ENCODE peak calls at places on chromosomes 1 and 21, in five cellular contexts. Y is tibial nerve, I is esophagus muscularis mucosa, J is astrocyte of the spinal cord, C is HL-60. P is an unnamed sample.

GRCh38 chr1:83637009-83637408 is 361.9 kb downstream of the TTLL7 start:
- DNase-seq in I (no peak), C (no peak), Y (no peak), J (no peak), P (no peak)

GRCh38 chr1:147266381-147266780 is 23.9 kb downstream of the CHD1L start:
- DNase-seq in I (no peak), J (no peak), C (no peak), Y (no peak), P (no peak)

GRCh38 chr1:87243573-87243972 is 85.1 kb upstream of the LMO4 start:
- DNase-seq in Y (no peak), C (no peak), I (no peak), J (peak), P (no peak)

GRCh38 chr1:115977481-115978258 is 1.4 kb downstream of the SLC22A15 start:
- DNase-seq in J (no peak), I (no peak), C (peak), Y (peak), P (no peak)

GRCh38 chr1:42966688-42967609 is 8.3 kb upstream of the SLC2A1 start:
- DNase-seq in Y (no peak), C (no peak), J (peak), I (no peak), P (no peak)

GRCh38 chr1:180247580-180247979 is 17.5 kb downstream of the LHX4 start:
- DNase-seq in C (no peak), Y (no peak), J (no peak), I (no peak), P (no peak)

GRCh38 chr1:202292773-202293172 is 49.0 kb downstream of the UBE2T start:
- DNase-seq in Y (no peak), J (no peak), C (no peak), I (no peak), P (no peak)

GRCh38 chr21:36640260-36641244 is 58.4 kb upstream of the SIM2 start:
- DNase-seq in Y (no peak), C (no peak), J (no peak), I (no peak), P (no peak)

GRCh38 chr1:3012511-3013291 is 8.6 kb upstream of the ACTRT2 start:
- DNase-seq in C (peak), Y (peak), J (peak), I (no peak), P (no peak)

GRCh38 chr1:176557543-176558258 is 94.7 kb downstream of the PAPPA2 start:
- DNase-seq in Y (no peak), J (no peak), C (no peak), I (no peak), P (no peak)

GRCh38 chr1:53086504-53087070 is 24.6 kb downstream of the PODN start:
- DNase-seq in C (no peak), J (no peak), I (no peak), Y (no peak), P (no peak)

GRCh38 chr1:120178799-120179419 is 2.6 kb upstream of the SEC22B start:
- DNase-seq in J (no peak), Y (no peak), C (no peak), I (no peak), P (no peak)

GRCh38 chr1:107965112-107965991 is at the start of gene VAV3:
- DNase-seq in Y (peak), J (peak), C (peak), I (no peak), P (no peak)

GRCh38 chr1:34831721-34832246 is 27.8 kb downstream of the SMIM12 start:
- DNase-seq in Y (no peak), J (no peak), I (peak), C (no peak), P (no peak)

GRCh38 chr1:210764536-210764935 is 369.4 kb downstream of the KCNH1 start:
- DNase-seq in I (no peak), J (peak), Y (no peak), C (no peak), P (no peak)

GRCh38 chr1:53405737-53406136 is 53.5 kb upstream of the DMRTB1 start:
- DNase-seq in I (no peak), C (no peak), Y (no peak), J (no peak), P (no peak)

GRCh38 chr1:180158149-180159147 is 3.8 kb downstream of the QSOX1 start:
- DNase-seq in C (no peak), I (no peak), Y (no peak), J (no peak), P (no peak)

GRCh38 chr1:200381256-200381980 is 28.4 kb downstream of the ZNF281 start:
- DNase-seq in I (no peak), J (no peak), C (no peak), Y (no peak), P (no peak)

GRCh38 chr1:41840592-41841246 is 78.0 kb downstream of the HIVEP3 start:
- DNase-seq in I (no peak), Y (no peak), J (peak), C (no peak), P (no peak)

GRCh38 chr1:55526716-55527115 is 311.6 kb upstream of the USP24 start:
- DNase-seq in C (no peak), I (no peak), Y (no peak), J (no peak), P (no peak)

GRCh38 chr1:40743860-40744259 is 39.7 kb upstream of the KCNQ4 start:
- DNase-seq in J (no peak), C (no peak), Y (no peak), I (no peak), P (no peak)

GRCh38 chr1:94236021-94236491 is 1.3 kb downstream of the ARHGAP29 start:
- DNase-seq in J (peak), I (no peak), C (no peak), Y (no peak), P (no peak)

GRCh38 chr1:166626711-166627110 is 212.6 kb upstream of the POGK start:
- DNase-seq in J (no peak), I (no peak), C (no peak), Y (no peak), P (no peak)

GRCh38 chr1:232385221-232385620 is 244.7 kb downstream of the SIPA1L2 start:
- DNase-seq in I (no peak), C (no peak), J (peak), Y (no peak), P (no peak)

GRCh38 chr1:109091196-109092193 is 931 bp downstream of the TMEM167B start:
- DNase-seq in Y (no peak), C (peak), I (no peak), J (peak), P (no peak)

GRCh38 chr1:173152585-173152984 is 54.5 kb downstream of the TNFSF4 start:
- DNase-seq in J (no peak), I (no peak), C (no peak), Y (no peak), P (no peak)

GRCh38 chr1:113899101-113899500 is 5.5 kb downstream of the AP4B1 start:
- DNase-seq in I (no peak), Y (no peak), J (no peak), C (no peak), P (no peak)

GRCh38 chr1:6002714-6003501 is 10.7 kb upstream of the NPHP4 start:
- DNase-seq in J (no peak), Y (no peak), C (no peak), I (no peak), P (no peak)

GRCh38 chr1:161730050-161730564 is 8.8 kb downstream of the FCRLB start:
- DNase-seq in I (no peak), Y (no peak), C (peak), J (peak), P (no peak)

GRCh38 chr21:16194851-16195251 is 465.1 kb downstream of the USP25 start:
- DNase-seq in C (no peak), I (no peak), Y (peak), J (peak), P (no peak)

GRCh38 chr1:116738673-116739370 is 15.4 kb upstream of the CD2 start:
- DNase-seq in J (no peak), Y (no peak), C (no peak), I (no peak), P (peak)

GRCh38 chr1:159054427-159054826 is 22.1 kb downstream of the AIM2 start:
- DNase-seq in Y (no peak), J (peak), C (no peak), I (no peak), P (no peak)

GRCh38 chr1:211606327-211606913 is 27.5 kb upstream of the SLC30A1 start:
- DNase-seq in J (no peak), Y (no peak), I (no peak), C (peak), P (peak)

GRCh38 chr1:50812346-50812745 is 147.7 kb downstream of the FAF1 start:
- DNase-seq in Y (no peak), C (no peak), I (no peak), J (no peak), P (no peak)

GRCh38 chr1:37092937-37093336 is 58.6 kb upstream of the GRIK3 start:
- DNase-seq in I (no peak), J (no peak), C (no peak), Y (no peak), P (no peak)

GRCh38 chr1:37100310-37100709 is 66.0 kb upstream of the GRIK3 start:
- DNase-seq in I (no peak), J (no peak), Y (no peak), C (no peak), P (no peak)

GRCh38 chr1:37098196-37098595 is 63.9 kb upstream of the GRIK3 start:
- DNase-seq in J (no peak), Y (no peak), C (no peak), I (no peak), P (no peak)

GRCh38 chr1:37094302-37094701 is 60.0 kb upstream of the GRIK3 start:
- DNase-seq in J (no peak), Y (no peak), I (no peak), C (no peak), P (peak)

DNA sequence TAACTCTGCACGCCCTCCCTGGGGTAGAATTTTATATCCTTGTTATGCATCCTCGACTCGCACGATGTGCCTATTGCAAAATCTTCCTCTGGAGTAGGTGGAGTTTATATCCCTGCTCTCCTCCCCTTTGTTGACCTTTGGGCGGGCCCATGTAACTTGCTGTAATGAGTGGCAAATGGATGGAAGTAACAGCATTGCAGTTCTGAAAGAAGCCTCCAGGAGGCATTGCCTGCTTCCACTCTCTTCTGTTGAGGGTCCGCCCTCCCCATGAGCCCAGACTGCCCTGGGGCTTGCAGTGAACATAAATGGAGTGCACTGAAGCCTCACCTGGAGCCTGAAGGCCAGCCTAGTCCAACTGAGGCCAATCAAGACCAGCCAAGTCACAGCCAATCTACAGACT is 62.2 kb upstream of the GRIK3 start:
- DNase-seq in I (no peak), Y (no peak), J (no peak), C (no peak), P (no peak)
- TF ChIP-seq CTCF in I (no peak), Y (no peak), J (peak), C (no peak), P (peak)

GRCh38 chr1:29272171-29272907 is 36.0 kb downstream of the PTPRU start:
- DNase-seq in I (no peak), J (no peak), Y (no peak), C (no peak), P (no peak)
- H3K4me3 ChIP-seq in I (no peak), J (no peak), Y (no peak), C (no peak), P (no peak)

GRCh38 chr1:246035060-246035531 is 472.0 kb downstream of the SMYD3 start:
- DNase-seq in J (no peak), I (no peak), Y (no peak), C (no peak), P (no peak)

GRCh38 chr1:246034630-246035029 is 472.4 kb downstream of the SMYD3 start:
- DNase-seq in C (no peak), J (no peak), I (no peak), Y (no peak), P (no peak)

GRCh38 chr1:246032984-246033383 is 474.1 kb downstream of the SMYD3 start:
- DNase-seq in C (no peak), J (no peak), Y (no peak), I (no peak), P (no peak)

GRCh38 chr1:246036175-246036574 is 470.9 kb downstream of the SMYD3 start:
- DNase-seq in Y (no peak), C (no peak), J (no peak), I (no peak), P (no peak)

DNA sequence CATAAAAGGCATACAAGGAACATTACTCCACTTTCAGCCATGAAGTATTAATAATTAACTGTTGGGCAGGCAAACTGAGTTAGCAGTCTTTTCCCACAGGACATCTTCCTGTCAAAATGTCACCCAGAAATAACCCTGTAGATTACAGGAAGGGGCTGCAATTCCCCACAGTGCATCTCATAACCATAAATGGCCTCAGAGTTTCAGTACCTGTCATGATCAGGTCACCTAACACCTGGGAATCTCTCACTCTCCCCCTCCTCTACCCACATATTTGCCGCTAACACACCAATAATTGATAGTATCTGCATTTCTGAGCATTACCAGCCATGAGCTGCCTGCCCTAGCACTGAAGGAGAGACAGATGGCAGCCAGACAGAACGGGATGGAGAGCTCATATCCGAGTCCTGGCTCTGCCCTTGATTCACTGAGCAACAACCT is 474.9 kb downstream of the SMYD3 start:
- DNase-seq in J (no peak), C (no peak), I (no peak), Y (no peak), P (no peak)
- TF ChIP-seq CTCF in J (no peak), C (no peak), I (no peak), Y (no peak), P (no peak)

GRCh38 chr1:198205021-198205684 is 48.4 kb downstream of the NEK7 start:
- DNase-seq in J (peak), C (no peak), Y (no peak), I (no peak), P (no peak)

GRCh38 chr1:198206292-198206691 is 49.5 kb downstream of the NEK7 start:
- DNase-seq in J (no peak), I (no peak), Y (no peak), C (no peak), P (no peak)

GRCh38 chr1:198203434-198203833 is 46.6 kb downstream of the NEK7 start:
- DNase-seq in Y (no peak), J (peak), I (no peak), C (no peak), P (no peak)

GRCh38 chr1:198199105-198199504 is 42.3 kb downstream of the NEK7 start:
- DNase-seq in Y (no peak), J (no peak), C (no peak), I (no peak), P (no peak)

GRCh38 chr1:198201956-198202784 is 45.4 kb downstream of the NEK7 start:
- DNase-seq in C (no peak), J (no peak), Y (no peak), I (no peak), P (peak)
- H3K4me3 ChIP-seq in C (no peak), J (no peak), Y (no peak), I (no peak), P (peak)

GRCh38 chr1:157523774-157524501 is 28.4 kb downstream of the FCRL5 start:
- DNase-seq in I (no peak), J (no peak), C (no peak), Y (no peak), P (peak)
- TF ChIP-seq CTCF in I (no peak), J (no peak), C (no peak), Y (no peak), P (no peak)

GRCh38 chr21:42187976-42188653 is 30.8 kb upstream of the ABCG1 start:
- DNase-seq in Y (peak), J (peak), I (peak), C (peak), P (peak)
- H3K4me3 ChIP-seq in Y (no peak), J (no peak), I (no peak), C (no peak), P (no peak)

GRCh38 chr1:9842073-9842711 is 18.4 kb upstream of the CLSTN1 start:
- DNase-seq in Y (no peak), I (no peak), J (peak), C (no peak), P (no peak)
- TF ChIP-seq CTCF in Y (no peak), I (no peak), J (no peak), C (no peak), P (no peak)

GRCh38 chr1:30092051-30092858 is 631.1 kb downstream of the MATN1 start:
- DNase-seq in J (no peak), C (no peak), I (no peak), Y (no peak), P (no peak)
- H3K4me3 ChIP-seq in J (no peak), C (no peak), I (no peak), Y (no peak), P (no peak)

GRCh38 chr1:184101116-184101515 is 49.6 kb downstream of the TSEN15 start:
- DNase-seq in C (no peak), Y (no peak), J (no peak), I (no peak), P (no peak)
- TF ChIP-seq CTCF in C (no peak), Y (no peak), J (no peak), I (no peak), P (no peak)